ENCODE peak calls at places on chromosomes 16 and 17, in nine cellular contexts. T is smooth muscle cell of the brain vasculature, W is foreskin keratinocyte, V is ovary, M is psoas muscle, J is adrenal gland, K is aorta, C is NCI-H510A, U is NCI-H748 treated with DMSO at 0.1 percent for 48 hours. P is an unnamed sample.

GRCh38 chr17:65362826-65363225 is 198.6 kb downstream of the AXIN2 start:
- DNase-seq in C (no peak), U (peak), K (no peak), W (no peak), J (no peak), T (no peak), M (no peak), V (no peak), P (no peak)

GRCh38 chr16:17173134-17173729 is 297.5 kb downstream of the XYLT1 start:
- DNase-seq in V (no peak), U (no peak), C (no peak), M (no peak), J (peak), K (peak), T (no peak), W (peak), P (no peak)

GRCh38 chr16:31064882-31065461 is 9.1 kb downstream of the ZNF668 start:
- DNase-seq in T (peak), K (peak), U (no peak), W (peak), J (peak), M (peak), C (no peak), V (no peak), P (peak)

GRCh38 chr16:67173808-67174705 is 3.7 kb downstream of the NOL3 start:
- DNase-seq in K (peak), U (peak), M (peak), T (no peak), C (peak), W (no peak), J (peak), V (peak), P (peak)

GRCh38 chr17:40355123-40355803 is 9.3 kb downstream of the GJD3 start:
- DNase-seq in W (no peak), T (no peak), M (peak), K (peak), V (peak), U (no peak), J (peak), C (no peak), P (peak)

GRCh38 chr17:39197380-39198185 is at the start of gene CACNB1:
- DNase-seq in M (peak), C (peak), T (peak), K (peak), U (peak), W (no peak), V (peak), J (peak), P (peak)

GRCh38 chr17:1972429-1973160 is 52.5 kb downstream of the RTN4RL1 start:
- DNase-seq in W (no peak), U (no peak), T (no peak), K (peak), C (no peak), V (no peak), J (no peak), M (no peak), P (no peak)

GRCh38 chr16:84088695-84089395 is 27.9 kb downstream of the MBTPS1 start:
- DNase-seq in K (no peak), J (no peak), V (no peak), W (no peak), C (no peak), T (no peak), M (no peak), U (no peak), P (peak)

GRCh38 chr16:73152731-73153130 is 104.8 kb upstream of the ZFHX3 start:
- DNase-seq in U (no peak), J (no peak), T (no peak), W (no peak), V (no peak), M (no peak), C (no peak), K (no peak), P (peak)

GRCh38 chr16:27461483-27462171 is 59.7 kb downstream of the IL21R start:
- DNase-seq in C (peak), M (peak), K (no peak), V (no peak), W (no peak), J (no peak), T (no peak), U (no peak), P (peak)

GRCh38 chr16:89845417-89845816 is 17.1 kb downstream of the SPIRE2 start:
- DNase-seq in V (no peak), C (no peak), T (no peak), W (no peak), M (no peak), U (no peak), K (no peak), J (no peak), P (no peak)

GRCh38 chr17:67431210-67432015 is 54.3 kb downstream of the PITPNC1 start:
- DNase-seq in T (no peak), U (no peak), K (no peak), M (no peak), V (no peak), C (no peak), W (peak), J (no peak), P (peak)

GRCh38 chr17:56985371-56986162 is 7.6 kb downstream of the SCPEP1 start:
- DNase-seq in T (no peak), C (no peak), K (no peak), J (peak), M (no peak), V (no peak), W (no peak), U (no peak), P (no peak)

GRCh38 chr17:81869221-81870154 is 1.6 kb downstream of the ARHGDIA start:
- DNase-seq in C (no peak), W (no peak), M (no peak), V (peak), J (no peak), T (no peak), U (no peak), K (peak), P (peak)

GRCh38 chr17:48746916-48747444 is 18.4 kb upstream of the HOXB13 start:
- DNase-seq in W (no peak), M (no peak), C (no peak), T (no peak), U (no peak), K (no peak), J (no peak), V (no peak), P (no peak)

GRCh38 chr16:28543072-28543471 is 4.3 kb upstream of the NUPR1 start:
- DNase-seq in M (no peak), V (no peak), W (no peak), U (peak), J (no peak), K (peak), T (no peak), C (peak), P (no peak)

GRCh38 chr16:50861926-50862325 is 120.0 kb downstream of the CYLD start:
- DNase-seq in V (no peak), U (no peak), J (no peak), T (peak), K (no peak), M (no peak), C (no peak), W (peak), P (peak)

GRCh38 chr16:12500771-12501170 is 302.9 kb downstream of the CPPED1 start:
- DNase-seq in W (no peak), U (peak), T (no peak), C (no peak), M (no peak), K (peak), V (no peak), J (no peak), P (peak)

GRCh38 chr17:83186751-83187421 is 107.5 kb downstream of the METRNL start:
- DNase-seq in K (no peak), M (peak), V (no peak), T (no peak), U (no peak), C (no peak), W (no peak), J (peak), P (no peak)

GRCh38 chr17:51133365-51133764 is 12.7 kb upstream of the SPAG9 start:
- DNase-seq in M (no peak), W (no peak), V (no peak), J (no peak), U (no peak), T (no peak), K (no peak), C (no peak), P (no peak)

GRCh38 chr17:82320956-82321927 is 3.8 kb upstream of the CD7 start:
- DNase-seq in U (no peak), V (no peak), M (no peak), K (peak), T (no peak), W (no peak), J (no peak), C (no peak), P (no peak)

GRCh38 chr16:74901606-74902005 is 83.3 kb downstream of the WDR59 start:
- DNase-seq in C (no peak), U (no peak), K (no peak), W (no peak), J (no peak), M (no peak), T (no peak), V (no peak), P (peak)

GRCh38 chr16:54072237-54072636 is 214.3 kb downstream of the IRX3 start:
- DNase-seq in J (no peak), M (no peak), T (no peak), V (no peak), C (no peak), W (no peak), K (no peak), U (no peak), P (peak)

GRCh38 chr17:18190629-18191028 is 7.0 kb downstream of the ALKBH5 start:
- DNase-seq in C (no peak), K (no peak), T (no peak), W (no peak), M (no peak), J (no peak), U (no peak), V (no peak), P (peak)

GRCh38 chr16:30049871-30050270 is 15.7 kb upstream of the ALDOA start:
- DNase-seq in V (no peak), M (no peak), J (no peak), T (no peak), C (no peak), U (no peak), K (no peak), W (no peak), P (no peak)

GRCh38 chr17:46038414-46038813 is 39.4 kb downstream of the STH start:
- DNase-seq in W (no peak), V (no peak), K (no peak), U (no peak), M (no peak), J (no peak), T (no peak), C (no peak), P (no peak)

GRCh38 chr17:28112199-28112995 is 69.9 kb downstream of the NLK start:
- DNase-seq in U (no peak), K (no peak), V (no peak), W (no peak), C (no peak), J (no peak), M (no peak), T (no peak), P (no peak)

GRCh38 chr17:50772251-50772650 is 4.9 kb upstream of the ANKRD40CL start:
- DNase-seq in J (no peak), T (no peak), U (no peak), M (no peak), W (no peak), V (no peak), C (no peak), K (no peak), P (peak)